ENCODE peak calls at places on chromosomes 11 and 22, in eight cellular contexts. M is choroid plexus epithelial cell; S is CD4-positive, alpha-beta T cell; R is MV-4-11; F is WTC11; X is hypothalamus; A is NCI-H774; L is CD4-positive, CD25-positive, alpha-beta regulatory T cell. H is an unnamed sample.

GRCh38 chr22:32533265-32534068 is 58.9 kb downstream of the FBXO7 start:
- DNase-seq in F (no peak), S (no peak), R (no peak), A (no peak), X (no peak), M (peak), L (no peak), H (no peak)

GRCh38 chr11:63858628-63859550 is 20.0 kb downstream of the MARK2 start:
- DNase-seq in S (no peak), A (no peak), L (no peak), M (peak), F (no peak), X (no peak), R (peak), H (no peak)

GRCh38 chr11:15468471-15468870 is 353.7 kb downstream of the INSC start:
- DNase-seq in L (no peak), A (no peak), R (no peak), F (no peak), X (no peak), S (no peak), M (no peak), H (no peak)

GRCh38 chr22:38881464-38881871 is 9.5 kb upstream of the CBX6 start:
- DNase-seq in M (peak), F (no peak), A (no peak), S (no peak), L (no peak), X (no peak), R (peak), H (no peak)

GRCh38 chr11:57744386-57744785 is 3.1 kb downstream of the SELENOH start:
- DNase-seq in R (no peak), S (no peak), L (no peak), M (no peak), A (no peak), F (no peak), X (no peak), H (no peak)

GRCh38 chr11:115471367-115471766 is 32.8 kb downstream of the CADM1 start:
- DNase-seq in S (no peak), R (peak), L (no peak), A (no peak), F (no peak), X (no peak), M (no peak), H (no peak)

GRCh38 chr22:41914611-41915034 is 251 bp downstream of the SHISA8 start:
- DNase-seq in X (no peak), M (no peak), A (no peak), L (no peak), F (no peak), R (no peak), S (no peak), H (peak)

GRCh38 chr11:57426439-57426753 is 525 bp downstream of the SLC43A3 start:
- DNase-seq in S (no peak), R (no peak), M (no peak), L (peak), F (no peak), X (no peak), A (no peak), H (peak)

GRCh38 chr11:78469905-78470304 is 52.3 kb upstream of the GAB2 start:
- DNase-seq in L (no peak), S (no peak), M (peak), R (no peak), X (no peak), A (no peak), F (no peak), H (no peak)

GRCh38 chr11:113528982-113529381 is 53.8 kb upstream of the DRD2 start:
- DNase-seq in R (no peak), A (no peak), X (no peak), F (no peak), M (peak), L (no peak), S (no peak), H (no peak)

GRCh38 chr11:39641749-39642148 is 1817.7 kb downstream of the LRRC4C start:
- DNase-seq in X (no peak), A (no peak), S (no peak), L (no peak), F (no peak), M (no peak), R (no peak), H (no peak)

GRCh38 chr11:29025001-29025400 is 916.8 kb downstream of the METTL15 start:
- DNase-seq in R (no peak), L (no peak), M (peak), A (no peak), F (no peak), X (no peak), S (no peak), H (no peak)

GRCh38 chr11:78168539-78169477 is 19.6 kb downstream of the KCTD21 start:
- DNase-seq in A (no peak), F (no peak), S (no peak), L (no peak), X (no peak), R (no peak), M (peak), H (no peak)

GRCh38 chr11:28756977-28757376 is 648.8 kb downstream of the METTL15 start:
- DNase-seq in M (peak), S (no peak), R (no peak), F (no peak), A (no peak), L (no peak), X (no peak), H (no peak)

H was measured in H7.